ENCODE peak calls at places on chromosome 22, in nine cellular contexts. One of them, this sample, is unnamed.

GRCh38 chr22:48647606-48648515 is 1179.8 kb downstream of the BRD1 start:
- DNase-seq in astrocyte of the cerebellum: no peak
- DNase-seq in IMR-90: no peak
- DNase-seq in cardiac fibroblast: no peak
- DNase-seq in occipital lobe: no peak
- DNase-seq in naive thymus-derived CD8-positive, alpha-beta T cell: no peak
- DNase-seq in NCI-H1417 treated with DMSO at 0.1 percent for 48 hours: no peak
- DNase-seq in KBM-7: no peak
- DNase-seq in T-cell: no peak
- DNase-seq in this sample: no peak

GRCh38 chr22:44351037-44351436 is 38.3 kb upstream of the SHISAL1 start:
- DNase-seq in astrocyte of the cerebellum: no peak
- DNase-seq in IMR-90: no peak
- DNase-seq in cardiac fibroblast: no peak
- DNase-seq in occipital lobe: no peak
- DNase-seq in naive thymus-derived CD8-positive, alpha-beta T cell: no peak
- DNase-seq in NCI-H1417 treated with DMSO at 0.1 percent for 48 hours: no peak
- DNase-seq in KBM-7: no peak
- DNase-seq in T-cell: no peak
- DNase-seq in this sample: no peak

GRCh38 chr22:35526333-35526979 is 14.2 kb upstream of the RASD2 start:
- DNase-seq in astrocyte of the cerebellum: no peak
- DNase-seq in IMR-90: no peak
- DNase-seq in cardiac fibroblast: no peak
- DNase-seq in occipital lobe: no peak
- DNase-seq in naive thymus-derived CD8-positive, alpha-beta T cell: no peak
- DNase-seq in NCI-H1417 treated with DMSO at 0.1 percent for 48 hours: no peak
- DNase-seq in KBM-7: no peak
- DNase-seq in T-cell: no peak
- DNase-seq in this sample: no peak

GRCh38 chr22:17786435-17787158 is 12.3 kb upstream of the BID start:
- DNase-seq in astrocyte of the cerebellum: peak; percentile 20
- DNase-seq in IMR-90: no peak
- DNase-seq in cardiac fibroblast: peak; percentile 39
- DNase-seq in occipital lobe: peak; percentile 57
- DNase-seq in naive thymus-derived CD8-positive, alpha-beta T cell: no peak
- DNase-seq in NCI-H1417 treated with DMSO at 0.1 percent for 48 hours: no peak
- DNase-seq in KBM-7: no peak
- DNase-seq in T-cell: no peak
- DNase-seq in this sample: peak; percentile 47

GRCh38 chr22:32674925-32675825 is 126.3 kb upstream of the TIMP3 start:
- DNase-seq in astrocyte of the cerebellum: no peak
- DNase-seq in IMR-90: no peak
- DNase-seq in cardiac fibroblast: peak; percentile 43
- DNase-seq in occipital lobe: no peak
- DNase-seq in naive thymus-derived CD8-positive, alpha-beta T cell: no peak
- DNase-seq in NCI-H1417 treated with DMSO at 0.1 percent for 48 hours: no peak
- DNase-seq in KBM-7: no peak
- DNase-seq in T-cell: no peak
- DNase-seq in this sample: no peak

GRCh38 chr22:31443516-31443915 is 44.1 kb downstream of the DRG1 start:
- DNase-seq in astrocyte of the cerebellum: no peak
- DNase-seq in IMR-90: no peak
- DNase-seq in cardiac fibroblast: no peak
- DNase-seq in occipital lobe: no peak
- DNase-seq in naive thymus-derived CD8-positive, alpha-beta T cell: no peak
- DNase-seq in NCI-H1417 treated with DMSO at 0.1 percent for 48 hours: no peak
- DNase-seq in KBM-7: no peak
- DNase-seq in T-cell: no peak
- DNase-seq in this sample: no peak

GRCh38 chr22:40263191-40263590 is 83.1 kb upstream of the ADSL start:
- DNase-seq in astrocyte of the cerebellum: no peak
- DNase-seq in IMR-90: no peak
- DNase-seq in cardiac fibroblast: peak; percentile 78
- DNase-seq in occipital lobe: no peak
- DNase-seq in naive thymus-derived CD8-positive, alpha-beta T cell: no peak
- DNase-seq in NCI-H1417 treated with DMSO at 0.1 percent for 48 hours: no peak
- DNase-seq in KBM-7: peak; percentile 53
- DNase-seq in T-cell: no peak
- DNase-seq in this sample: no peak

GRCh38 chr22:16777284-16777924 is 47.8 kb downstream of the XKR3 start:
- DNase-seq in astrocyte of the cerebellum: no peak
- DNase-seq in IMR-90: no peak
- DNase-seq in cardiac fibroblast: no peak
- DNase-seq in occipital lobe: no peak
- DNase-seq in naive thymus-derived CD8-positive, alpha-beta T cell: no peak
- DNase-seq in NCI-H1417 treated with DMSO at 0.1 percent for 48 hours: no peak
- DNase-seq in KBM-7: no peak
- DNase-seq in T-cell: no peak
- DNase-seq in this sample: no peak

GRCh38 chr22:43260818-43261217 is 73.9 kb upstream of the TTLL12 start:
- DNase-seq in astrocyte of the cerebellum: no peak
- DNase-seq in IMR-90: peak; percentile 18
- DNase-seq in cardiac fibroblast: no peak
- DNase-seq in occipital lobe: no peak
- DNase-seq in naive thymus-derived CD8-positive, alpha-beta T cell: no peak
- DNase-seq in NCI-H1417 treated with DMSO at 0.1 percent for 48 hours: no peak
- DNase-seq in KBM-7: no peak
- DNase-seq in T-cell: no peak
- DNase-seq in this sample: no peak

GRCh38 chr22:43126506-43127165 is 16.1 kb downstream of the BIK start:
- DNase-seq in astrocyte of the cerebellum: peak; percentile 19
- DNase-seq in IMR-90: peak; percentile 85
- DNase-seq in cardiac fibroblast: peak; percentile 64
- DNase-seq in occipital lobe: no peak
- DNase-seq in naive thymus-derived CD8-positive, alpha-beta T cell: no peak
- DNase-seq in NCI-H1417 treated with DMSO at 0.1 percent for 48 hours: no peak
- DNase-seq in KBM-7: no peak
- DNase-seq in T-cell: no peak
- DNase-seq in this sample: no peak

GRCh38 chr22:27380826-27381225 is 420.7 kb downstream of the MN1 start:
- DNase-seq in astrocyte of the cerebellum: no peak
- DNase-seq in IMR-90: no peak
- DNase-seq in cardiac fibroblast: no peak
- DNase-seq in occipital lobe: no peak
- DNase-seq in naive thymus-derived CD8-positive, alpha-beta T cell: no peak
- DNase-seq in NCI-H1417 treated with DMSO at 0.1 percent for 48 hours: no peak
- DNase-seq in KBM-7: no peak
- DNase-seq in T-cell: no peak
- DNase-seq in this sample: no peak

GRCh38 chr22:19917389-19918138 is 24.0 kb upstream of the COMT start:
- DNase-seq in astrocyte of the cerebellum: no peak
- DNase-seq in IMR-90: no peak
- DNase-seq in cardiac fibroblast: no peak
- DNase-seq in occipital lobe: no peak
- DNase-seq in naive thymus-derived CD8-positive, alpha-beta T cell: no peak
- DNase-seq in NCI-H1417 treated with DMSO at 0.1 percent for 48 hours: no peak
- DNase-seq in KBM-7: no peak
- DNase-seq in T-cell: no peak
- DNase-seq in this sample: no peak

GRCh38 chr22:39311592-39312400 is 7.6 kb downstream of the RPL3 start:
- DNase-seq in astrocyte of the cerebellum: no peak
- DNase-seq in IMR-90: no peak
- DNase-seq in cardiac fibroblast: peak; percentile 20
- DNase-seq in occipital lobe: no peak
- DNase-seq in naive thymus-derived CD8-positive, alpha-beta T cell: no peak
- DNase-seq in NCI-H1417 treated with DMSO at 0.1 percent for 48 hours: no peak
- DNase-seq in KBM-7: no peak
- DNase-seq in T-cell: no peak
- DNase-seq in this sample: no peak

GRCh38 chr22:33896801-33897620 is 23.3 kb downstream of the LARGE1 start:
- DNase-seq in astrocyte of the cerebellum: no peak
- DNase-seq in IMR-90: peak; percentile 45
- DNase-seq in cardiac fibroblast: no peak
- DNase-seq in occipital lobe: no peak
- DNase-seq in naive thymus-derived CD8-positive, alpha-beta T cell: no peak
- DNase-seq in NCI-H1417 treated with DMSO at 0.1 percent for 48 hours: no peak
- DNase-seq in KBM-7: no peak
- DNase-seq in T-cell: no peak
- DNase-seq in this sample: no peak

GRCh38 chr22:36323855-36324331 is 63.9 kb downstream of the MYH9 start:
- DNase-seq in astrocyte of the cerebellum: no peak
- DNase-seq in IMR-90: no peak
- DNase-seq in cardiac fibroblast: peak; percentile 59
- DNase-seq in occipital lobe: no peak
- DNase-seq in naive thymus-derived CD8-positive, alpha-beta T cell: no peak
- DNase-seq in NCI-H1417 treated with DMSO at 0.1 percent for 48 hours: no peak
- DNase-seq in KBM-7: no peak
- DNase-seq in T-cell: no peak
- DNase-seq in this sample: no peak

GRCh38 chr22:22848364-22848866 is 39.2 kb upstream of the IGLL5 start:
- DNase-seq in astrocyte of the cerebellum: peak; percentile 15
- DNase-seq in IMR-90: peak; percentile 31
- DNase-seq in cardiac fibroblast: peak; percentile 59
- DNase-seq in occipital lobe: no peak
- DNase-seq in naive thymus-derived CD8-positive, alpha-beta T cell: peak; percentile 84
- DNase-seq in NCI-H1417 treated with DMSO at 0.1 percent for 48 hours: no peak
- DNase-seq in KBM-7: peak; percentile 54
- DNase-seq in T-cell: peak; percentile 63
- DNase-seq in this sample: peak; percentile 90

GRCh38 chr22:21032037-21032842 is at the start of gene SLC7A4:
- DNase-seq in astrocyte of the cerebellum: no peak
- DNase-seq in IMR-90: no peak
- DNase-seq in cardiac fibroblast: no peak
- DNase-seq in occipital lobe: no peak
- DNase-seq in naive thymus-derived CD8-positive, alpha-beta T cell: peak; percentile 63
- DNase-seq in NCI-H1417 treated with DMSO at 0.1 percent for 48 hours: no peak
- DNase-seq in KBM-7: no peak
- DNase-seq in T-cell: no peak
- DNase-seq in this sample: peak; percentile 63

GRCh38 chr22:22702159-22702873 is 57.9 kb downstream of the GGTLC2 start:
- DNase-seq in astrocyte of the cerebellum: no peak
- DNase-seq in IMR-90: no peak
- DNase-seq in cardiac fibroblast: no peak
- DNase-seq in occipital lobe: no peak
- DNase-seq in naive thymus-derived CD8-positive, alpha-beta T cell: no peak
- DNase-seq in NCI-H1417 treated with DMSO at 0.1 percent for 48 hours: no peak
- DNase-seq in KBM-7: no peak
- DNase-seq in T-cell: no peak
- DNase-seq in this sample: peak; percentile 61

GRCh38 chr22:30969532-30970355 is 679 bp downstream of the TUG1 start:
- DNase-seq in astrocyte of the cerebellum: peak; percentile 3
- DNase-seq in IMR-90: peak; percentile 44
- DNase-seq in cardiac fibroblast: peak; percentile 63
- DNase-seq in occipital lobe: peak; percentile 42
- DNase-seq in naive thymus-derived CD8-positive, alpha-beta T cell: no peak
- DNase-seq in NCI-H1417 treated with DMSO at 0.1 percent for 48 hours: no peak
- DNase-seq in KBM-7: peak; percentile 42
- DNase-seq in T-cell: peak; percentile 11
- DNase-seq in this sample: no peak

GRCh38 chr22:20647586-20648305 is 126.2 kb upstream of the SERPIND1 start:
- DNase-seq in astrocyte of the cerebellum: no peak
- DNase-seq in IMR-90: no peak
- DNase-seq in cardiac fibroblast: no peak
- DNase-seq in occipital lobe: no peak
- DNase-seq in naive thymus-derived CD8-positive, alpha-beta T cell: no peak
- DNase-seq in NCI-H1417 treated with DMSO at 0.1 percent for 48 hours: no peak
- DNase-seq in KBM-7: no peak
- DNase-seq in T-cell: no peak
- DNase-seq in this sample: no peak

GRCh38 chr22:27726726-27727449 is 74.7 kb downstream of the MN1 start:
- DNase-seq in astrocyte of the cerebellum: no peak
- DNase-seq in IMR-90: peak; percentile 34
- DNase-seq in cardiac fibroblast: peak; percentile 93
- DNase-seq in occipital lobe: no peak
- DNase-seq in naive thymus-derived CD8-positive, alpha-beta T cell: no peak
- DNase-seq in NCI-H1417 treated with DMSO at 0.1 percent for 48 hours: no peak
- DNase-seq in KBM-7: peak; percentile 38
- DNase-seq in T-cell: no peak
- DNase-seq in this sample: no peak

GRCh38 chr22:29030618-29031235 is 30.9 kb downstream of the C22orf31 start:
- DNase-seq in astrocyte of the cerebellum: peak; percentile 90
- DNase-seq in IMR-90: peak; percentile 77
- DNase-seq in cardiac fibroblast: peak; percentile 82
- DNase-seq in occipital lobe: no peak
- DNase-seq in naive thymus-derived CD8-positive, alpha-beta T cell: no peak
- DNase-seq in NCI-H1417 treated with DMSO at 0.1 percent for 48 hours: no peak
- DNase-seq in KBM-7: no peak
- DNase-seq in T-cell: no peak
- DNase-seq in this sample: peak; percentile 71

GRCh38 chr22:44622147-44622427 is 79.9 kb upstream of the PRR5 start:
- DNase-seq in astrocyte of the cerebellum: no peak
- DNase-seq in IMR-90: no peak
- DNase-seq in cardiac fibroblast: no peak
- DNase-seq in occipital lobe: no peak
- DNase-seq in naive thymus-derived CD8-positive, alpha-beta T cell: peak; percentile 72
- DNase-seq in NCI-H1417 treated with DMSO at 0.1 percent for 48 hours: peak; percentile 49
- DNase-seq in KBM-7: no peak
- DNase-seq in T-cell: no peak
- DNase-seq in this sample: no peak

This sample was measured in WTC11.